ENCODE peak calls at places on chromosomes 12 and 14, in eight cellular contexts. V, M, A, D, Y, L, T and H are unnamed samples. For H3K9me3, the result is how much of the 10 kb centered on the place peaks cover.

GRCh38 chr12:46401703-46402102 is 29.1 kb upstream of the SLC38A2 start:
- DNase-seq in V (no peak), M (no peak), A (peak), D (peak), Y (no peak), L (no peak), T (no peak), H (no peak)

GRCh38 chr14:74913986-74914573 is 9.0 kb downstream of the RPS6KL1 start:
- DNase-seq in V (peak), M (peak), A (peak), D (peak), Y (peak), L (peak), T (no peak), H (no peak)

GRCh38 chr14:90699016-90699415 is 117.2 kb downstream of the TTC7B start:
- DNase-seq in V (no peak), M (no peak), A (no peak), D (no peak), Y (no peak), L (no peak), T (no peak), H (no peak)

GRCh38 chr12:26867084-26867483 is 34.1 kb upstream of the ITPR2 start:
- DNase-seq in V (no peak), M (no peak), A (no peak), D (no peak), Y (no peak), L (no peak), T (no peak), H (no peak)

GRCh38 chr12:124617615-124618014 is 50.2 kb upstream of the NCOR2 start:
- DNase-seq in V (no peak), M (no peak), A (no peak), D (peak), Y (no peak), L (no peak), T (no peak), H (no peak)

GRCh38 chr12:20946732-20947131 is 136.2 kb downstream of the SLCO1B3 start:
- DNase-seq in V (no peak), M (no peak), A (no peak), D (no peak), Y (no peak), L (no peak), T (no peak), H (no peak)

GRCh38 chr12:50185975-50186663 is 18.9 kb upstream of the CERS5 start:
- DNase-seq in V (no peak), M (no peak), A (no peak), D (no peak), Y (peak), L (no peak), T (no peak), H (no peak)

GRCh38 chr12:19572920-19573558 is 133.7 kb downstream of the AEBP2 start:
- DNase-seq in V (no peak), M (no peak), A (peak), D (no peak), Y (peak), L (no peak), T (no peak), H (peak)

GRCh38 chr12:72368719-72369505 is 96.7 kb downstream of the TRHDE start:
- DNase-seq in V (no peak), M (no peak), A (no peak), D (no peak), Y (no peak), L (no peak), T (no peak), H (no peak)

GRCh38 chr12:12297201-12297830 is 30.5 kb upstream of the LRP6 start:
- DNase-seq in V (no peak), M (no peak), A (no peak), D (no peak), Y (no peak), L (no peak), T (no peak), H (no peak)

GRCh38 chr12:62292761-62293446 is 32.7 kb downstream of the USP15 start:
- DNase-seq in V (no peak), M (no peak), A (no peak), D (no peak), Y (no peak), L (no peak), T (no peak), H (no peak)

GRCh38 chr14:85587152-85587697 is 57.3 kb downstream of the FLRT2 start:
- DNase-seq in V (no peak), M (no peak), A (no peak), D (no peak), Y (peak), L (no peak), T (no peak), H (no peak)

GRCh38 chr12:2383276-2384028 is 330.7 kb downstream of the CACNA1C start:
- DNase-seq in V (no peak), M (no peak), A (peak), D (no peak), Y (no peak), L (no peak), T (no peak), H (peak)

GRCh38 chr14:87468531-87468930 is 524.5 kb downstream of the GALC start:
- DNase-seq in V (no peak), M (no peak), A (no peak), D (no peak), Y (no peak), L (no peak), T (no peak), H (no peak)

GRCh38 chr14:77248666-77249065 is 22.3 kb downstream of the NGB start:
- DNase-seq in V (no peak), M (no peak), A (no peak), D (no peak), Y (no peak), L (no peak), T (no peak), H (no peak)
- H3K9me3 ChIP-seq in V (under half), M (under half), A (under half), D (under half), Y (under half), L (under half), T (under half), H (under half)

DNA sequence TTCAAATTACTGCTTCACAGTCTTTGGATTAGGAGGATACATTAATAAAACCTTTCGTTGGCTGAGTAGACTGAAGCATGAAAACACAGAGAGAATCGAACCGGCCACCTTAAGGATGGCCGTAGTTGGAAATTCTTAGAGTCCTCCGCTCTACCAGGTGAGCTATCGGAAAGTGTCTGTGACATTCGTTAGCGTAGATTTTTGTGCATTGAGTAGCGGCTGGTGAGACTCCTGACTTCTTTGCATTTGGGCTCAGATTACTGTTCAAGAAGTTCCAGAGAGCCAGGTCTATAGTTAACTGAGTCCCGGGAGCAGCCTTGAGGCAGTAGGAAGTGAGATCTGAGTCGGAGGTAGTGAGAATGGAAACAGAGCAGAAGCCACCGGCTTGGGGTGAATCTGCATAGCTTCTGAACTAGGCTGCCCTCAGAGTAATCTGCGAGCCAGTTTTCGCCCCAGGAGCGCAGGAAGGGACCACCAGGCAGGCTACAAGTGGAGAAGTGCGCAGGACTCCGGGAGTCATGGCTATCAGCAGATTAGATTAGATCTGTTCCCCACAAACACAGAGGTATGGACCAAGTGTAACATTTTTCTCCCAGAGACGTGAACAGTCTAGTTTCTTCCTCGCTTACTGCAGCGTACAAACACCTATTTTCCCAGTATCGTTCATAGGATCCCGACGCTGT is 11.0 kb downstream of the OR6S1 start:
- DNase-seq in V (no peak), M (no peak), A (no peak), D (no peak), Y (peak), L (no peak), T (peak), H (no peak)
- H3K4me3 ChIP-seq in V (peak), M (peak), A (peak), D (peak), Y (peak), L (peak), T (peak), H (no peak)

GRCh38 chr14:98949506-98950135 is 322.4 kb downstream of the BCL11B start:
- DNase-seq in V (no peak), M (no peak), A (no peak), D (no peak), Y (no peak), L (no peak), T (no peak), H (no peak)

GRCh38 chr14:98951031-98951430 is 321.0 kb downstream of the BCL11B start:
- DNase-seq in V (no peak), M (no peak), A (no peak), D (no peak), Y (no peak), L (no peak), T (no peak), H (no peak)

GRCh38 chr14:98951521-98952152 is 320.4 kb downstream of the BCL11B start:
- DNase-seq in V (no peak), M (no peak), A (no peak), D (no peak), Y (no peak), L (no peak), T (peak), H (no peak)

GRCh38 chr14:98949031-98949430 is 323.0 kb downstream of the BCL11B start:
- DNase-seq in V (no peak), M (no peak), A (no peak), D (no peak), Y (no peak), L (no peak), T (no peak), H (no peak)

DNA sequence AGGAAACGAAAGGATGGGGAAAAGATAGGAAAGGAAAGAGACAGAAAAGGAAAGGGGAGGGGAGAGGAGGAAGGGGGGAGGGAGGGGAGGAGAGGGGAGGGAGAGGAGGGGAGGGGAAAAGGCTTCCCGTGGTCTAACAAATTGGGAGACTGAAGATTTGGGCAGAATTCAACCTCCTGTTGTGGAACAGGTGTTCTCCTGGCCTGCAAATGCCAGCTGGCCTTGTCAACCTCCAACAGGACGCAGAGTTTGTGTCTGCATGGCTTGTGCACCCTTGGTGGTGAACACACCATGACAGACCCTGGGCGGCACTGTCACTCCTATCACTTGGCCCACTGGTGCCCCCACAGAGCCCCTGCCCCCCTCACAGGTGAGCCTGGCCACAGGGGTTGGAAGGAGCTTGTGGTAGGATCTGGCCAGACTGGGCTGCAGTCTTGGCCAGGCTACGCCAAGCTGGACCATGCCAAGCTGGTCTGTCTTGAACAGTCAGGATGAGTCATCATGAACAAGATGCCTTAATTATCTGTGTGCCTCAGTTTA is 321.6 kb downstream of the BCL11B start:
- DNase-seq in V (no peak), M (no peak), A (no peak), D (no peak), Y (no peak), L (no peak), T (no peak), H (no peak)
- TF ChIP-seq CTCF in V (no peak), M (no peak), A (no peak), D (no peak), Y (no peak), L (no peak), T (no peak), H (no peak)

DNA sequence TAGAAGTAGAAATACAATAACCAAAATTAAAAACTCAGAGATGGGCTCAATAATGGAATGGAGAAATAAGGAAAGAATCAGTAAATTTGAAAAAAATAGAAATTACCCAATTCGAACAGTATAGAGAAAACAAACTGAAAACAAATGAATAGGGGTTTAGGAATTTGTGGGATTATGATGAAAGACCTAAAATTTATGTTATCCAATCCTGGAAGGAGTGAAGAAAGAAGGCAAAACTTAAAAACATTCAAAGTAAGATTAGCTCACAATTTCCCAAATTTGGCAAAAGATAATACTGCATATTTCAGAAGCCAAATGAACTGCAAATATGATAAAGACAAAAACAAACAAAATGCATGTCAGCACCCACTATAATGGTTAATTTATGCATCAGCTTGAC is 177.1 kb downstream of the CCDC91 start:
- DNase-seq in V (no peak), M (no peak), A (no peak), D (no peak), Y (no peak), L (no peak), T (no peak), H (no peak)
- H3K9me3 ChIP-seq in V (under half), M (under half), A (under half), D (half or more), Y (under half), L (under half), T (under half), H (under half)

GRCh38 chr12:78167510-78167909 is 336.8 kb downstream of the NAV3 start:
- DNase-seq in V (no peak), M (no peak), A (no peak), D (no peak), Y (no peak), L (no peak), T (no peak), H (no peak)

GRCh38 chr12:78164154-78164553 is 333.5 kb downstream of the NAV3 start:
- DNase-seq in V (no peak), M (no peak), A (no peak), D (no peak), Y (no peak), L (no peak), T (no peak), H (no peak)
- H3K4me3 ChIP-seq in V (no peak), M (no peak), A (no peak), D (no peak), Y (no peak), L (no peak), T (no peak), H (no peak)

GRCh38 chr12:80709811-80710726 is 2.6 kb downstream of the MYF6 start:
- DNase-seq in V (no peak), M (no peak), A (no peak), D (no peak), Y (no peak), L (no peak), T (no peak), H (no peak)
- TF ChIP-seq CTCF in V (no peak), M (no peak), A (no peak), D (no peak), Y (peak), L (peak), T (no peak), H (no peak)

GRCh38 chr12:37733856-37734255 is 582.7 kb upstream of the ALG10B start:
- DNase-seq in V (no peak), M (no peak), A (no peak), D (no peak), Y (no peak), L (no peak), T (no peak), H (no peak)
- H3K9me3 ChIP-seq in V (half or more), M (under half), A (under half), D (half or more), Y (under half), L (under half), T (under half), H (half or more)